ENCODE peak calls at places on chromosomes 3 and 15, in ten cellular contexts. Y is adipocyte; P is HuH-7.5; T is substantia nigra; K is activated CD8-positive, alpha-beta memory T cell treated with anti-CD3 and anti-CD28 coated beads, Interleukin-2, amount 10 ng/mL, durations not matched to agents 7 days and 5 days; M is left colon; C is NCI-H524; B is hypothalamus; J is A172; I is HFF-Myc. D is an unnamed sample.

GRCh38 chr15:70182858-70183695 is 85.4 kb upstream of the TLE3 start:
- DNase-seq in I (no peak), B (no peak), M (no peak), J (no peak), P (no peak), K (no peak), Y (no peak), C (no peak), T (no peak), D (no peak)

GRCh38 chr3:61996351-61996750 is 377.0 kb downstream of the FEZF2 start:
- DNase-seq in C (no peak), P (peak), J (no peak), K (no peak), I (no peak), T (no peak), B (no peak), Y (peak), M (no peak), D (peak)

GRCh38 chr3:2810723-2811122 is 299.5 kb downstream of the IL5RA start:
- DNase-seq in Y (peak), T (no peak), B (no peak), J (peak), M (no peak), C (no peak), I (no peak), K (no peak), P (peak), D (no peak)

GRCh38 chr3:138370321-138370720 is 21.9 kb downstream of the MRAS start:
- DNase-seq in K (no peak), C (no peak), P (no peak), Y (no peak), M (peak), T (no peak), I (no peak), J (no peak), B (no peak), D (no peak)

GRCh38 chr15:85563328-85563727 is 182.9 kb downstream of the AKAP13 start:
- DNase-seq in C (no peak), B (no peak), J (no peak), M (peak), P (peak), T (no peak), K (no peak), I (no peak), Y (peak), D (peak)

GRCh38 chr15:51938286-51938685 is 33.3 kb downstream of the LEO1 start:
- DNase-seq in T (no peak), P (no peak), B (no peak), I (no peak), C (no peak), J (no peak), M (no peak), K (no peak), Y (no peak), D (no peak)

GRCh38 chr3:38472342-38472741 is 18.7 kb downstream of the ACVR2B start:
- DNase-seq in P (no peak), K (no peak), I (no peak), J (no peak), T (no peak), C (no peak), B (no peak), Y (no peak), M (no peak), D (no peak)

GRCh38 chr3:184284696-184285095 is 8.9 kb downstream of the ECE2 start:
- DNase-seq in C (peak), B (peak), K (peak), Y (peak), T (no peak), M (no peak), P (peak), J (peak), I (peak), D (peak)

GRCh38 chr15:66573348-66573718 is 7.5 kb upstream of the LCTL start:
- DNase-seq in Y (no peak), J (no peak), C (no peak), T (no peak), M (no peak), I (no peak), B (no peak), P (no peak), K (no peak), D (no peak)

GRCh38 chr3:104149154-104149553 is 1217.6 kb upstream of the ALCAM start:
- DNase-seq in C (no peak), K (no peak), M (no peak), P (no peak), I (no peak), T (no peak), B (no peak), J (no peak), Y (no peak), D (no peak)